ENCODE peak calls at places on chromosomes 11 and 22, in eight cellular contexts. One of them, this sample, is unnamed.

GRCh38 chr22:28105396-28105795 is 186.3 kb upstream of the PITPNB start:
- DNase-seq in MCF 10A: no peak
- DNase-seq in tibial nerve: no peak
- DNase-seq in NCI-H1105: no peak
- DNase-seq in HFFc6: no peak
- DNase-seq in foreskin keratinocyte: no peak
- DNase-seq in activated CD8-positive, alpha-beta T cell treated with anti-CD3 and anti-CD28 coated beads for 36 hours: peak
- DNase-seq in Peyer's patch: no peak
- DNase-seq in this sample: no peak

GRCh38 chr11:103812680-103813079 is 223.8 kb upstream of the DDI1 start:
- DNase-seq in foreskin keratinocyte: no peak
- DNase-seq in tibial nerve: no peak
- DNase-seq in MCF 10A: no peak
- DNase-seq in Peyer's patch: no peak
- DNase-seq in HFFc6: no peak
- DNase-seq in NCI-H1105: no peak
- DNase-seq in activated CD8-positive, alpha-beta T cell treated with anti-CD3 and anti-CD28 coated beads for 36 hours: no peak
- DNase-seq in this sample: no peak

GRCh38 chr11:120013325-120014250 is 124.3 kb downstream of the TRIM29 start:
- DNase-seq in HFFc6: peak
- DNase-seq in foreskin keratinocyte: no peak
- DNase-seq in Peyer's patch: peak
- DNase-seq in MCF 10A: peak
- DNase-seq in tibial nerve: no peak
- DNase-seq in NCI-H1105: no peak
- DNase-seq in activated CD8-positive, alpha-beta T cell treated with anti-CD3 and anti-CD28 coated beads for 36 hours: peak
- DNase-seq in this sample: peak

GRCh38 chr11:2775083-2775625 is 75.4 kb upstream of the KCNQ1OT1 start:
- DNase-seq in activated CD8-positive, alpha-beta T cell treated with anti-CD3 and anti-CD28 coated beads for 36 hours: peak
- DNase-seq in tibial nerve: peak
- DNase-seq in HFFc6: no peak
- DNase-seq in MCF 10A: no peak
- DNase-seq in foreskin keratinocyte: no peak
- DNase-seq in Peyer's patch: peak
- DNase-seq in NCI-H1105: no peak
- DNase-seq in this sample: no peak

GRCh38 chr22:50627452-50627913 is 469 bp downstream of the ARSA start:
- DNase-seq in Peyer's patch: no peak
- DNase-seq in activated CD8-positive, alpha-beta T cell treated with anti-CD3 and anti-CD28 coated beads for 36 hours: peak
- DNase-seq in tibial nerve: no peak
- DNase-seq in NCI-H1105: no peak
- DNase-seq in HFFc6: no peak
- DNase-seq in MCF 10A: peak
- DNase-seq in foreskin keratinocyte: no peak
- DNase-seq in this sample: no peak

GRCh38 chr11:30333405-30333804 is 10.5 kb downstream of the ARL14EP start:
- DNase-seq in foreskin keratinocyte: no peak
- DNase-seq in activated CD8-positive, alpha-beta T cell treated with anti-CD3 and anti-CD28 coated beads for 36 hours: no peak
- DNase-seq in NCI-H1105: no peak
- DNase-seq in MCF 10A: peak
- DNase-seq in tibial nerve: no peak
- DNase-seq in Peyer's patch: no peak
- DNase-seq in HFFc6: peak
- DNase-seq in this sample: no peak

GRCh38 chr11:134586726-134587125 is 174.7 kb upstream of the B3GAT1 start:
- DNase-seq in tibial nerve: no peak
- DNase-seq in Peyer's patch: no peak
- DNase-seq in activated CD8-positive, alpha-beta T cell treated with anti-CD3 and anti-CD28 coated beads for 36 hours: no peak
- DNase-seq in HFFc6: no peak
- DNase-seq in NCI-H1105: no peak
- DNase-seq in MCF 10A: no peak
- DNase-seq in foreskin keratinocyte: no peak
- DNase-seq in this sample: no peak

GRCh38 chr11:113242767-113243397 is 71.5 kb upstream of the TTC12 start:
- DNase-seq in Peyer's patch: no peak
- DNase-seq in activated CD8-positive, alpha-beta T cell treated with anti-CD3 and anti-CD28 coated beads for 36 hours: peak
- DNase-seq in tibial nerve: no peak
- DNase-seq in HFFc6: peak
- DNase-seq in MCF 10A: no peak
- DNase-seq in NCI-H1105: no peak
- DNase-seq in foreskin keratinocyte: no peak
- DNase-seq in this sample: no peak

GRCh38 chr22:45450931-45451651 is 37.6 kb downstream of the RIBC2 start:
- DNase-seq in foreskin keratinocyte: no peak
- DNase-seq in HFFc6: peak
- DNase-seq in Peyer's patch: no peak
- DNase-seq in NCI-H1105: no peak
- DNase-seq in MCF 10A: peak
- DNase-seq in activated CD8-positive, alpha-beta T cell treated with anti-CD3 and anti-CD28 coated beads for 36 hours: no peak
- DNase-seq in tibial nerve: no peak
- DNase-seq in this sample: no peak

GRCh38 chr22:19579113-19579811 is 55.1 kb upstream of the CLDN5 start:
- DNase-seq in NCI-H1105: no peak
- DNase-seq in tibial nerve: no peak
- DNase-seq in activated CD8-positive, alpha-beta T cell treated with anti-CD3 and anti-CD28 coated beads for 36 hours: peak
- DNase-seq in Peyer's patch: no peak
- DNase-seq in MCF 10A: no peak
- DNase-seq in foreskin keratinocyte: no peak
- DNase-seq in HFFc6: no peak
- DNase-seq in this sample: no peak

GRCh38 chr22:40036591-40037225 is 42.0 kb downstream of the FAM83F start:
- DNase-seq in NCI-H1105: peak
- DNase-seq in activated CD8-positive, alpha-beta T cell treated with anti-CD3 and anti-CD28 coated beads for 36 hours: peak
- DNase-seq in foreskin keratinocyte: no peak
- DNase-seq in tibial nerve: no peak
- DNase-seq in MCF 10A: peak
- DNase-seq in HFFc6: peak
- DNase-seq in Peyer's patch: peak
- DNase-seq in this sample: peak

GRCh38 chr22:46061431-46062231 is 84.7 kb upstream of the WNT7B start:
- DNase-seq in tibial nerve: peak
- DNase-seq in HFFc6: no peak
- DNase-seq in MCF 10A: peak
- DNase-seq in foreskin keratinocyte: no peak
- DNase-seq in activated CD8-positive, alpha-beta T cell treated with anti-CD3 and anti-CD28 coated beads for 36 hours: no peak
- DNase-seq in NCI-H1105: no peak
- DNase-seq in Peyer's patch: peak
- DNase-seq in this sample: no peak

GRCh38 chr22:38167988-38168407 is 13.6 kb downstream of the PLA2G6 start:
- DNase-seq in tibial nerve: no peak
- DNase-seq in NCI-H1105: peak
- DNase-seq in Peyer's patch: no peak
- DNase-seq in HFFc6: no peak
- DNase-seq in activated CD8-positive, alpha-beta T cell treated with anti-CD3 and anti-CD28 coated beads for 36 hours: no peak
- DNase-seq in MCF 10A: no peak
- DNase-seq in foreskin keratinocyte: no peak
- DNase-seq in this sample: no peak

GRCh38 chr11:117663826-117664225 is 133.2 kb downstream of the DSCAML1 start:
- DNase-seq in foreskin keratinocyte: no peak
- DNase-seq in HFFc6: no peak
- DNase-seq in activated CD8-positive, alpha-beta T cell treated with anti-CD3 and anti-CD28 coated beads for 36 hours: no peak
- DNase-seq in NCI-H1105: no peak
- DNase-seq in Peyer's patch: no peak
- DNase-seq in MCF 10A: no peak
- DNase-seq in tibial nerve: no peak
- DNase-seq in this sample: no peak

GRCh38 chr11:1460396-1460795 is 26.2 kb downstream of the MOB2 start:
- DNase-seq in activated CD8-positive, alpha-beta T cell treated with anti-CD3 and anti-CD28 coated beads for 36 hours: no peak
- DNase-seq in Peyer's patch: peak
- DNase-seq in NCI-H1105: no peak
- DNase-seq in tibial nerve: peak
- DNase-seq in foreskin keratinocyte: no peak
- DNase-seq in HFFc6: no peak
- DNase-seq in MCF 10A: no peak
- DNase-seq in this sample: no peak

GRCh38 chr11:114448749-114449484 is 9.7 kb downstream of the REXO2 start:
- DNase-seq in foreskin keratinocyte: no peak
- DNase-seq in Peyer's patch: no peak
- DNase-seq in HFFc6: peak
- DNase-seq in MCF 10A: peak
- DNase-seq in activated CD8-positive, alpha-beta T cell treated with anti-CD3 and anti-CD28 coated beads for 36 hours: no peak
- DNase-seq in NCI-H1105: no peak
- DNase-seq in tibial nerve: no peak
- DNase-seq in this sample: no peak

GRCh38 chr11:65833297-65834030 is at the start of gene SNX32:
- DNase-seq in activated CD8-positive, alpha-beta T cell treated with anti-CD3 and anti-CD28 coated beads for 36 hours: peak
- DNase-seq in MCF 10A: no peak
- DNase-seq in HFFc6: peak
- DNase-seq in foreskin keratinocyte: peak
- DNase-seq in tibial nerve: peak
- DNase-seq in NCI-H1105: peak
- DNase-seq in Peyer's patch: peak
- DNase-seq in this sample: peak

GRCh38 chr11:125990244-125990643 is 44.4 kb downstream of the VSIG10L2 start:
- DNase-seq in activated CD8-positive, alpha-beta T cell treated with anti-CD3 and anti-CD28 coated beads for 36 hours: peak
- DNase-seq in foreskin keratinocyte: no peak
- DNase-seq in HFFc6: peak
- DNase-seq in tibial nerve: no peak
- DNase-seq in Peyer's patch: no peak
- DNase-seq in NCI-H1105: no peak
- DNase-seq in MCF 10A: peak
- DNase-seq in this sample: no peak

GRCh38 chr11:16924826-16925494 is 89.3 kb downstream of the PLEKHA7 start:
- DNase-seq in tibial nerve: no peak
- DNase-seq in Peyer's patch: peak
- DNase-seq in MCF 10A: peak
- DNase-seq in NCI-H1105: peak
- DNase-seq in HFFc6: no peak
- DNase-seq in activated CD8-positive, alpha-beta T cell treated with anti-CD3 and anti-CD28 coated beads for 36 hours: no peak
- DNase-seq in foreskin keratinocyte: peak
- DNase-seq in this sample: peak

GRCh38 chr11:46557684-46558151 is 36.1 kb downstream of the AMBRA1 start:
- DNase-seq in foreskin keratinocyte: no peak
- DNase-seq in MCF 10A: peak
- DNase-seq in tibial nerve: no peak
- DNase-seq in Peyer's patch: no peak
- DNase-seq in NCI-H1105: no peak
- DNase-seq in activated CD8-positive, alpha-beta T cell treated with anti-CD3 and anti-CD28 coated beads for 36 hours: no peak
- DNase-seq in HFFc6: peak
- DNase-seq in this sample: no peak

GRCh38 chr22:49011769-49012598 is 815.7 kb downstream of the BRD1 start:
- DNase-seq in activated CD8-positive, alpha-beta T cell treated with anti-CD3 and anti-CD28 coated beads for 36 hours: no peak
- DNase-seq in MCF 10A: no peak
- DNase-seq in Peyer's patch: peak
- DNase-seq in foreskin keratinocyte: no peak
- DNase-seq in tibial nerve: peak
- DNase-seq in HFFc6: no peak
- DNase-seq in NCI-H1105: no peak
- DNase-seq in this sample: no peak

GRCh38 chr11:122322369-122322768 is 206.4 kb upstream of the BLID start:
- DNase-seq in NCI-H1105: no peak
- DNase-seq in HFFc6: no peak
- DNase-seq in activated CD8-positive, alpha-beta T cell treated with anti-CD3 and anti-CD28 coated beads for 36 hours: no peak
- DNase-seq in MCF 10A: peak
- DNase-seq in tibial nerve: no peak
- DNase-seq in foreskin keratinocyte: no peak
- DNase-seq in Peyer's patch: no peak
- DNase-seq in this sample: no peak

GRCh38 chr11:64661146-64661545 is 61.9 kb downstream of the NRXN2 start:
- DNase-seq in activated CD8-positive, alpha-beta T cell treated with anti-CD3 and anti-CD28 coated beads for 36 hours: no peak
- DNase-seq in foreskin keratinocyte: peak
- DNase-seq in NCI-H1105: no peak
- DNase-seq in tibial nerve: no peak
- DNase-seq in HFFc6: peak
- DNase-seq in Peyer's patch: no peak
- DNase-seq in MCF 10A: no peak
- DNase-seq in this sample: no peak

GRCh38 chr11:33387996-33388395 is 130.8 kb downstream of the HIPK3 start:
- DNase-seq in MCF 10A: no peak
- DNase-seq in NCI-H1105: no peak
- DNase-seq in HFFc6: no peak
- DNase-seq in foreskin keratinocyte: no peak
- DNase-seq in activated CD8-positive, alpha-beta T cell treated with anti-CD3 and anti-CD28 coated beads for 36 hours: no peak
- DNase-seq in Peyer's patch: no peak
- DNase-seq in tibial nerve: no peak
- DNase-seq in this sample: no peak

GRCh38 chr22:46748948-46749681 is 11.1 kb upstream of the CERK start:
- DNase-seq in HFFc6: no peak
- DNase-seq in foreskin keratinocyte: no peak
- DNase-seq in Peyer's patch: peak
- DNase-seq in tibial nerve: no peak
- DNase-seq in NCI-H1105: no peak
- DNase-seq in MCF 10A: no peak
- DNase-seq in activated CD8-positive, alpha-beta T cell treated with anti-CD3 and anti-CD28 coated beads for 36 hours: peak
- DNase-seq in this sample: no peak

GRCh38 chr11:44469412-44469811 is 96.1 kb upstream of the CD82 start:
- DNase-seq in activated CD8-positive, alpha-beta T cell treated with anti-CD3 and anti-CD28 coated beads for 36 hours: no peak
- DNase-seq in Peyer's patch: no peak
- DNase-seq in HFFc6: no peak
- DNase-seq in foreskin keratinocyte: no peak
- DNase-seq in MCF 10A: no peak
- DNase-seq in tibial nerve: no peak
- DNase-seq in NCI-H1105: no peak
- DNase-seq in this sample: no peak

GRCh38 chr11:45089845-45090499 is 56.5 kb upstream of the PRDM11 start:
- DNase-seq in tibial nerve: no peak
- DNase-seq in activated CD8-positive, alpha-beta T cell treated with anti-CD3 and anti-CD28 coated beads for 36 hours: peak
- DNase-seq in NCI-H1105: no peak
- DNase-seq in HFFc6: peak
- DNase-seq in MCF 10A: peak
- DNase-seq in foreskin keratinocyte: peak
- DNase-seq in Peyer's patch: no peak
- DNase-seq in this sample: peak

GRCh38 chr11:48122246-48122645 is 94.4 kb upstream of the OR4B1 start:
- DNase-seq in activated CD8-positive, alpha-beta T cell treated with anti-CD3 and anti-CD28 coated beads for 36 hours: no peak
- DNase-seq in Peyer's patch: no peak
- DNase-seq in foreskin keratinocyte: no peak
- DNase-seq in HFFc6: no peak
- DNase-seq in NCI-H1105: no peak
- DNase-seq in tibial nerve: no peak
- DNase-seq in MCF 10A: no peak
- DNase-seq in this sample: no peak

GRCh38 chr11:116215471-116216113 is 557.2 kb downstream of the BUD13 start:
- DNase-seq in Peyer's patch: peak
- DNase-seq in MCF 10A: no peak
- DNase-seq in activated CD8-positive, alpha-beta T cell treated with anti-CD3 and anti-CD28 coated beads for 36 hours: no peak
- DNase-seq in foreskin keratinocyte: no peak
- DNase-seq in HFFc6: no peak
- DNase-seq in tibial nerve: no peak
- DNase-seq in NCI-H1105: no peak
- DNase-seq in this sample: no peak

GRCh38 chr11:126607374-126607773 is 251.9 kb downstream of the ST3GAL4 start:
- DNase-seq in Peyer's patch: no peak
- DNase-seq in tibial nerve: peak
- DNase-seq in HFFc6: peak
- DNase-seq in NCI-H1105: peak
- DNase-seq in MCF 10A: peak
- DNase-seq in foreskin keratinocyte: no peak
- DNase-seq in activated CD8-positive, alpha-beta T cell treated with anti-CD3 and anti-CD28 coated beads for 36 hours: peak
- DNase-seq in this sample: peak

GRCh38 chr22:32478994-32479393 is 4.4 kb downstream of the FBXO7 start:
- DNase-seq in NCI-H1105: no peak
- DNase-seq in tibial nerve: no peak
- DNase-seq in activated CD8-positive, alpha-beta T cell treated with anti-CD3 and anti-CD28 coated beads for 36 hours: no peak
- DNase-seq in HFFc6: peak
- DNase-seq in Peyer's patch: no peak
- DNase-seq in foreskin keratinocyte: no peak
- DNase-seq in MCF 10A: no peak
- DNase-seq in this sample: no peak

GRCh38 chr11:128555606-128556005 is 31.8 kb downstream of the ETS1 start:
- DNase-seq in NCI-H1105: no peak
- DNase-seq in foreskin keratinocyte: no peak
- DNase-seq in Peyer's patch: no peak
- DNase-seq in tibial nerve: no peak
- DNase-seq in MCF 10A: peak
- DNase-seq in HFFc6: peak
- DNase-seq in activated CD8-positive, alpha-beta T cell treated with anti-CD3 and anti-CD28 coated beads for 36 hours: no peak
- DNase-seq in this sample: peak